ENCODE peak calls at places on chromosomes 3 and 15, in four cellular contexts. H is uterus, F is erythroblast, Z is lower leg skin. R is an unnamed sample.

GRCh38 chr15:26974120-26974780 is 3.3 kb downstream of the GABRG3 start:
- DNase-seq in H (no peak), Z (no peak), F (peak), R (no peak)

GRCh38 chr15:49155834-49156627 is 632 bp upstream of the COPS2 start:
- DNase-seq in Z (no peak), H (no peak), F (peak), R (no peak)

GRCh38 chr3:156838035-156838434 is 11.9 kb downstream of the LEKR1 start:
- DNase-seq in Z (no peak), F (no peak), H (no peak), R (no peak)

GRCh38 chr3:113179235-113179829 is 32.0 kb upstream of the BOC start:
- DNase-seq in F (no peak), Z (no peak), H (no peak), R (no peak)

GRCh38 chr3:134638385-134639020 is 12.3 kb downstream of the KY start:
- DNase-seq in Z (no peak), H (no peak), F (no peak), R (no peak)

GRCh38 chr3:31533169-31533870 is 595 bp downstream of the STT3B start:
- DNase-seq in Z (peak), H (peak), F (peak), R (no peak)

GRCh38 chr3:65338571-65338970 is 650.8 kb upstream of the ADAMTS9 start:
- DNase-seq in F (no peak), H (no peak), Z (no peak), R (no peak)

GRCh38 chr3:14847613-14848541 is 29.1 kb downstream of the FGD5 start:
- DNase-seq in F (no peak), Z (peak), H (no peak), R (no peak)

GRCh38 chr3:123688241-123688747 is 103.4 kb upstream of the HACD2 start:
- DNase-seq in F (no peak), Z (peak), H (no peak), R (peak)

DNA sequence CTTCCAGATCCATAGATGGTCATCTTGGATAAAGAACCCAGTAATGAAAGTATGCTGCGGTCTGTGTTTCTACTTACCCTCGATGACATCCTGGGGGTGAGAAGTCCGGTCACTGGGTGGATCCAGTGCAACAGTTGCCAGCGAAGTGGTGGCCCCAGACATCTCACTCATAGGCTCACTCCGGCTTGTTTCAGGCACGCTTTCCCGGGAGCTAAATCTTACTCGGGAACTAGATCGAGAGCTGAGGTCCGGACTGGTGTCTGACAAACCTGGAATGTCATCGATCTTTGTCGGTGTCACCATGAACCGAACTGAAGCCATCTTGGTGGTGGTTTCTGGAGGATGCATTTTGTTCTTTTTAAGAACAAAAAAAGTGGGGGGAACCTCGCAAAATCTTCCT is 1.2 kb downstream of the SLC12A6 start:
- DNase-seq in F (peak), H (no peak), Z (no peak), R (no peak)
- TF ChIP-seq POLR2A in F (peak), H (no peak), Z (no peak), R (no peak)

GRCh38 chr3:126654571-126655393 is at the start of gene TXNRD3:
- DNase-seq in Z (peak), F (peak), H (peak), R (peak)
- TF ChIP-seq POLR2A in Z (no peak), F (no peak), H (peak), R (peak)

GRCh38 chr3:11641683-11642407 is 1.9 kb downstream of the VGLL4 start:
- DNase-seq in H (no peak), F (peak), Z (no peak), R (no peak)
- TF ChIP-seq POLR2A in H (no peak), F (no peak), Z (no peak), R (no peak)

GRCh38 chr3:128404276-128405062 is 62.2 kb downstream of the DNAJB8 start:
- DNase-seq in F (no peak), H (no peak), Z (no peak), R (no peak)
- TF ChIP-seq POLR2A in F (no peak), H (no peak), Z (no peak), R (no peak)

R was measured in H54.